ENCODE peak calls at places on chromosomes 13 and 19, in six cellular contexts. One of them, this sample, is unnamed.

GRCh38 chr19:13974073-13974472 is 21.8 kb downstream of the DCAF15 start:
- DNase-seq in nephron progenitor cell: peak
- DNase-seq in effector memory CD4-positive, alpha-beta T cell: no peak
- DNase-seq in fibroblast of the conjunctiva: no peak
- DNase-seq in GM12864: no peak
- DNase-seq in nucleus accumbens: no peak
- DNase-seq in this sample: peak

GRCh38 chr13:50684366-50684765 is 159.1 kb downstream of the DLEU7 start:
- DNase-seq in fibroblast of the conjunctiva: no peak
- DNase-seq in effector memory CD4-positive, alpha-beta T cell: no peak
- DNase-seq in GM12864: no peak
- DNase-seq in nucleus accumbens: no peak
- DNase-seq in nephron progenitor cell: no peak
- DNase-seq in this sample: no peak

GRCh38 chr19:8481616-8482015 is 20.8 kb downstream of the PRAM1 start:
- DNase-seq in nucleus accumbens: no peak
- DNase-seq in nephron progenitor cell: no peak
- DNase-seq in GM12864: no peak
- DNase-seq in fibroblast of the conjunctiva: no peak
- DNase-seq in effector memory CD4-positive, alpha-beta T cell: no peak
- DNase-seq in this sample: no peak

GRCh38 chr13:39073983-39074382 is 35.7 kb downstream of the NHLRC3 start:
- DNase-seq in fibroblast of the conjunctiva: no peak
- DNase-seq in nucleus accumbens: no peak
- DNase-seq in GM12864: no peak
- DNase-seq in effector memory CD4-positive, alpha-beta T cell: no peak
- DNase-seq in nephron progenitor cell: no peak
- DNase-seq in this sample: no peak

GRCh38 chr13:50846861-50847475 is 3.5 kb upstream of the DLEU7 start:
- DNase-seq in effector memory CD4-positive, alpha-beta T cell: no peak
- DNase-seq in fibroblast of the conjunctiva: no peak
- DNase-seq in nucleus accumbens: no peak
- DNase-seq in GM12864: peak
- DNase-seq in nephron progenitor cell: no peak
- DNase-seq in this sample: no peak

GRCh38 chr13:29564828-29565227 is 30.7 kb downstream of the SLC7A1 start:
- DNase-seq in fibroblast of the conjunctiva: no peak
- DNase-seq in effector memory CD4-positive, alpha-beta T cell: no peak
- DNase-seq in GM12864: no peak
- DNase-seq in nephron progenitor cell: no peak
- DNase-seq in nucleus accumbens: no peak
- DNase-seq in this sample: no peak

GRCh38 chr13:110950356-110950755 is 35.5 kb upstream of the ANKRD10 start:
- DNase-seq in nephron progenitor cell: no peak
- DNase-seq in effector memory CD4-positive, alpha-beta T cell: no peak
- DNase-seq in GM12864: no peak
- DNase-seq in fibroblast of the conjunctiva: no peak
- DNase-seq in nucleus accumbens: no peak
- DNase-seq in this sample: no peak

GRCh38 chr13:32468502-32469147 is 40.7 kb upstream of the N4BP2L1 start:
- DNase-seq in fibroblast of the conjunctiva: no peak
- DNase-seq in effector memory CD4-positive, alpha-beta T cell: no peak
- DNase-seq in GM12864: no peak
- DNase-seq in nephron progenitor cell: no peak
- DNase-seq in nucleus accumbens: no peak
- DNase-seq in this sample: no peak

GRCh38 chr13:92460479-92460878 is 766.1 kb upstream of the GPC6 start:
- DNase-seq in GM12864: no peak
- DNase-seq in nephron progenitor cell: no peak
- DNase-seq in effector memory CD4-positive, alpha-beta T cell: no peak
- DNase-seq in fibroblast of the conjunctiva: no peak
- DNase-seq in nucleus accumbens: no peak
- DNase-seq in this sample: no peak

GRCh38 chr13:30615851-30616311 is 1.8 kb upstream of the USPL1 start:
- DNase-seq in effector memory CD4-positive, alpha-beta T cell: no peak
- DNase-seq in fibroblast of the conjunctiva: peak
- DNase-seq in nephron progenitor cell: no peak
- DNase-seq in GM12864: no peak
- DNase-seq in nucleus accumbens: no peak
- DNase-seq in this sample: no peak

GRCh38 chr19:35006342-35006998 is 6.3 kb downstream of the GRAMD1A start:
- DNase-seq in fibroblast of the conjunctiva: no peak
- DNase-seq in nephron progenitor cell: no peak
- DNase-seq in nucleus accumbens: no peak
- DNase-seq in GM12864: no peak
- DNase-seq in effector memory CD4-positive, alpha-beta T cell: no peak
- DNase-seq in this sample: no peak

GRCh38 chr19:44438441-44438840 is 9.8 kb downstream of the ZNF229 start:
- DNase-seq in nephron progenitor cell: no peak
- DNase-seq in nucleus accumbens: no peak
- DNase-seq in GM12864: no peak
- DNase-seq in fibroblast of the conjunctiva: no peak
- DNase-seq in effector memory CD4-positive, alpha-beta T cell: no peak
- DNase-seq in this sample: peak